ENCODE peak calls at places on chromosomes 4 and X, in ten cellular contexts. D, X, A, F, J, G, Y, E, T and K are unnamed samples.

GRCh38 chr4:42357325-42357724 is 40.0 kb upstream of the SHISA3 start:
- DNase-seq in E (no peak), A (no peak), G (no peak), Y (no peak), F (no peak), D (no peak), T (no peak), X (no peak), J (no peak), K (no peak)

GRCh38 chr4:129446074-129446473 is 350.1 kb downstream of the C4orf33 start:
- DNase-seq in E (no peak), D (no peak), Y (peak), T (no peak), G (no peak), J (no peak), F (no peak), A (no peak), X (peak), K (no peak)

GRCh38 chrX:154325541-154325940 is 29.9 kb downstream of the TKTL1 start:
- DNase-seq in A (no peak), D (no peak), X (no peak), T (peak), J (no peak), E (no peak), F (no peak), Y (peak), G (no peak), K (no peak)

GRCh38 chrX:129777218-129777768 is 2.5 kb upstream of the SASH3 start:
- DNase-seq in J (peak), G (no peak), E (peak), A (no peak), X (no peak), D (no peak), F (peak), Y (no peak), T (no peak), K (no peak)

GRCh38 chrX:50483283-50483682 is 12.7 kb upstream of the DGKK start:
- DNase-seq in F (peak), A (no peak), E (no peak), X (no peak), J (no peak), D (no peak), T (no peak), Y (no peak), G (no peak), K (no peak)

GRCh38 chrX:143094501-143095110 is 68.9 kb downstream of the SPANXN4 start:
- DNase-seq in T (no peak), X (peak), F (no peak), Y (no peak), G (no peak), A (no peak), J (no peak), E (no peak), D (no peak), K (no peak)

GRCh38 chr4:54063737-54064316 is 578 bp downstream of the CHIC2 start:
- DNase-seq in T (no peak), F (peak), X (no peak), D (no peak), J (peak), A (peak), E (peak), G (peak), Y (no peak), K (no peak)

GRCh38 chr4:158161561-158162354 is 11.1 kb downstream of the GASK1B start:
- DNase-seq in E (no peak), F (no peak), T (peak), Y (peak), G (no peak), J (no peak), A (no peak), X (peak), D (no peak), K (no peak)

GRCh38 chr4:85842540-85842939 is 367.6 kb downstream of the ARHGAP24 start:
- DNase-seq in T (peak), X (no peak), A (peak), G (no peak), J (no peak), D (peak), F (peak), E (no peak), Y (no peak), K (no peak)

GRCh38 chrX:23403849-23404248 is 69.2 kb downstream of the PTCHD1 start:
- DNase-seq in J (no peak), D (no peak), X (no peak), E (no peak), A (no peak), F (peak), G (no peak), T (no peak), Y (peak), K (no peak)

GRCh38 chr4:31408136-31408535 is 688.0 kb downstream of the PCDH7 start:
- DNase-seq in E (no peak), T (no peak), D (no peak), G (no peak), Y (peak), X (no peak), F (no peak), A (no peak), J (no peak), K (no peak)

GRCh38 chrX:16386126-16386525 is 218.8 kb downstream of the MAGEB17 start:
- DNase-seq in E (no peak), T (peak), J (no peak), F (no peak), X (no peak), Y (no peak), D (no peak), A (no peak), G (no peak), K (no peak)

GRCh38 chr4:27011401-27011800 is 150.8 kb downstream of the STIM2 start:
- DNase-seq in D (no peak), X (no peak), A (no peak), G (no peak), J (no peak), F (no peak), T (no peak), E (no peak), Y (no peak), K (no peak)

GRCh38 chr4:108533876-108534275 is 86.5 kb upstream of the RPL34 start:
- DNase-seq in J (no peak), Y (no peak), T (no peak), G (no peak), F (no peak), A (no peak), D (no peak), X (no peak), E (no peak), K (no peak)

GRCh38 chr4:67452100-67452887 is 93.0 kb downstream of the CENPC start:
- DNase-seq in Y (no peak), G (no peak), D (no peak), A (no peak), F (no peak), E (no peak), J (no peak), T (no peak), X (no peak), K (no peak)